ENCODE peak calls at places on chromosomes 4 and X, in nine cellular contexts. H, W, J, L, Q, U, G, D and Z are unnamed samples.

GRCh38 chr4:69239777-69240176 is 25.2 kb upstream of the UGT2B11 start:
- DNase-seq in L (no peak), U (no peak), Q (no peak), W (peak; percentile 61), G (no peak), J (no peak), D (no peak), H (no peak), Z (no peak)

GRCh38 chr4:99468891-99469290 is 33.7 kb upstream of the ADH7 start:
- DNase-seq in G (no peak), Q (no peak), J (no peak), H (no peak), D (no peak), L (no peak), W (no peak), U (no peak), Z (no peak)

GRCh38 chr4:150960818-150961217 is 54.3 kb downstream of the LRBA start:
- DNase-seq in G (no peak), W (peak; percentile 23), U (no peak), J (peak; percentile 20), D (no peak), L (no peak), H (no peak), Q (peak; percentile 57), Z (no peak)

GRCh38 chrX:154840856-154841255 is 6.4 kb upstream of the SMIM9 start:
- DNase-seq in J (no peak), U (no peak), L (no peak), W (peak; percentile 23), G (peak; percentile 3), Q (no peak), D (peak; percentile 18), H (no peak), Z (peak; percentile 66)

GRCh38 chr4:185513489-185514181 is 21.7 kb downstream of the PDLIM3 start:
- DNase-seq in G (no peak), L (no peak), Q (no peak), D (no peak), U (no peak), W (peak; percentile 27), H (no peak), J (no peak), Z (no peak)

GRCh38 chrX:95612350-95612749 is 1072.3 kb upstream of the DIAPH2 start:
- DNase-seq in L (no peak), Q (no peak), D (no peak), J (no peak), G (no peak), H (no peak), W (no peak), U (no peak), Z (no peak)

GRCh38 chr4:101367201-101367600 is 19.9 kb upstream of the PPP3CA start:
- DNase-seq in G (no peak), W (peak; percentile 10), H (no peak), D (peak; percentile 76), L (no peak), J (no peak), U (no peak), Q (no peak), Z (no peak)

GRCh38 chr4:56307423-56307822 is 79.9 kb downstream of the AASDH start:
- DNase-seq in G (no peak), J (no peak), W (no peak), Q (no peak), U (no peak), L (no peak), D (no peak), H (no peak), Z (no peak)

GRCh38 chr4:152072886-152073285 is 312.1 kb upstream of the GATB start:
- DNase-seq in W (no peak), J (no peak), Q (no peak), H (no peak), U (no peak), L (no peak), D (no peak), G (no peak), Z (no peak)

GRCh38 chrX:38847903-38848230 is 46.6 kb downstream of the MID1IP1 start:
- DNase-seq in L (no peak), D (no peak), Q (no peak), U (no peak), J (no peak), H (no peak), W (no peak), G (no peak), Z (no peak)

GRCh38 chr4:15035152-15035551 is 32.9 kb downstream of the CPEB2 start:
- DNase-seq in H (no peak), J (no peak), W (peak; percentile 7), D (no peak), L (no peak), U (no peak), Q (no peak), G (no peak), Z (no peak)

GRCh38 chrX:101617211-101618191 is at the start of gene ARMCX6:
- DNase-seq in U (peak; percentile 61), D (no peak), Q (peak; percentile 83), J (peak; percentile 59), L (peak; percentile 88), W (peak; percentile 89), H (peak; percentile 87), G (peak; percentile 51), Z (peak; percentile 78)

GRCh38 chr4:31088600-31089230 is 368.5 kb downstream of the PCDH7 start:
- DNase-seq in U (no peak), Q (no peak), H (no peak), W (no peak), J (no peak), G (no peak), L (no peak), D (peak; percentile 37), Z (no peak)

GRCh38 chrX:12672362-12673106 is 118.7 kb upstream of the PRPS2 start:
- DNase-seq in H (no peak), W (no peak), J (no peak), D (no peak), G (no peak), Q (no peak), U (no peak), L (no peak), Z (no peak)

GRCh38 chrX:44708470-44708869 is 135.4 kb upstream of the DUSP21 start:
- DNase-seq in Q (no peak), J (no peak), U (no peak), D (no peak), G (no peak), L (no peak), H (no peak), W (no peak), Z (no peak)